ENCODE peak calls at places on chromosomes 4 and X, in six cellular contexts. Z is cardiac muscle cell, T is lower lobe of right lung, R is NCI-H748 treated with DMSO at 0.1 percent for 48 hours, C is SW 1271, S is NB4. I is an unnamed sample.

GRCh38 chrX:47620303-47620685 is 637 bp upstream of the SYN1 start:
- DNase-seq in Z (no peak), T (no peak), R (no peak), C (no peak), S (no peak), I (no peak)

GRCh38 chr4:81482344-81482743 is 10.6 kb upstream of the RASGEF1B start:
- DNase-seq in Z (no peak), T (no peak), R (no peak), C (no peak), S (no peak), I (no peak)

GRCh38 chr4:96593422-96593821 is 753.5 kb downstream of the PDHA2 start:
- DNase-seq in Z (no peak), T (no peak), R (peak), C (no peak), S (no peak), I (no peak)

GRCh38 chr4:177442623-177443155 is 452 bp upstream of the AGA start:
- DNase-seq in Z (no peak), T (no peak), R (peak), C (no peak), S (peak), I (peak)

GRCh38 chrX:131821945-131822622 is 201.0 kb upstream of the STK26 start:
- DNase-seq in Z (no peak), T (no peak), R (peak), C (no peak), S (no peak), I (no peak)

GRCh38 chr4:6148506-6149205 is 51.7 kb downstream of the JAKMIP1 start:
- DNase-seq in Z (no peak), T (no peak), R (no peak), C (no peak), S (no peak), I (no peak)

GRCh38 chr4:105558277-105558676 is 5.9 kb downstream of the ARHGEF38 start:
- DNase-seq in Z (no peak), T (no peak), R (peak), C (no peak), S (peak), I (no peak)

GRCh38 chr4:26273308-26273980 is 47.4 kb upstream of the RBPJ start:
- DNase-seq in Z (no peak), T (peak), R (no peak), C (no peak), S (peak), I (no peak)

GRCh38 chr4:118942465-118942864 is 53.8 kb downstream of the SYNPO2 start:
- DNase-seq in Z (no peak), T (no peak), R (peak), C (no peak), S (peak), I (no peak)

GRCh38 chrX:11341274-11342256 is 48.4 kb downstream of the AMELX start:
- DNase-seq in Z (no peak), T (peak), R (no peak), C (no peak), S (peak), I (peak)

GRCh38 chr4:2812985-2813384 is 20.1 kb downstream of the SH3BP2 start:
- DNase-seq in Z (no peak), T (no peak), R (no peak), C (no peak), S (peak), I (no peak)

I was measured in erythroblast.